ENCODE peak calls at places on chromosomes 11 and 22, in five cellular contexts. Q is heart right ventricle; J is activated CD4-positive, alpha-beta T cell treated with anti-CD3 and anti-CD28 coated beads, Interleukin-2, amount 10 ng/mL, durations not matched to agents 7 days and 5 days; X is IMR-90; A is activated naive CD4-positive, alpha-beta T cell treated with Interleukin-2 at 50 U/mL for 16 hours. Y is an unnamed sample.

GRCh38 chr22:50605349-50606074 is 4.9 kb downstream of the MAPK8IP2 start:
- DNase-seq in Q (no peak), J (no peak), X (no peak), A (no peak), Y (no peak)

GRCh38 chr22:33722817-33723216 is 197.5 kb downstream of the LARGE1 start:
- DNase-seq in Q (no peak), J (no peak), X (no peak), A (no peak), Y (no peak)

GRCh38 chr11:65559951-65560537 is 1.9 kb upstream of the LTBP3 start:
- DNase-seq in Q (peak; percentile 55), J (no peak), X (peak; percentile 53), A (no peak), Y (no peak)

GRCh38 chr22:17810570-17811116 is 36.4 kb upstream of the BID start:
- DNase-seq in Q (no peak), J (no peak), X (no peak), A (no peak), Y (no peak)

GRCh38 chr22:30575011-30575671 is 676 bp upstream of the GAL3ST1 start:
- DNase-seq in Q (peak; percentile 9), J (no peak), X (peak; percentile 70), A (no peak), Y (peak; percentile 57)

GRCh38 chr11:74373382-74373781 is 24.9 kb downstream of the PGM2L1 start:
- DNase-seq in Q (no peak), J (no peak), X (peak; percentile 44), A (no peak), Y (no peak)

GRCh38 chr11:38948392-38948791 is 2350.4 kb upstream of the RAG2 start:
- DNase-seq in Q (no peak), J (no peak), X (no peak), A (no peak), Y (no peak)

GRCh38 chr11:85874265-85874664 is 19.1 kb downstream of the CCDC83 start:
- DNase-seq in Q (no peak), J (no peak), X (peak; percentile 62), A (no peak), Y (no peak)

GRCh38 chr11:1198766-1199688 is 23.8 kb upstream of the MUC5B start:
- DNase-seq in Q (no peak), J (no peak), X (no peak), A (no peak), Y (no peak)

GRCh38 chr11:12893787-12894672 is 115.1 kb upstream of the RASSF10 start:
- DNase-seq in Q (peak; percentile 66), J (peak; percentile 69), X (peak; percentile 52), A (peak; percentile 40), Y (peak; percentile 85)

GRCh38 chr22:47188337-47189055 is 426.0 kb downstream of the TBC1D22A start:
- DNase-seq in Q (no peak), J (no peak), X (no peak), A (no peak), Y (no peak)

GRCh38 chr11:39541945-39542351 is 1917.5 kb downstream of the LRRC4C start:
- DNase-seq in Q (no peak), J (no peak), X (no peak), A (no peak), Y (peak; percentile 0)

GRCh38 chr22:45602004-45602733 is 69.5 kb upstream of the ATXN10 start:
- DNase-seq in Q (no peak), J (no peak), X (no peak), A (no peak), Y (peak; percentile 23)

GRCh38 chr22:27985323-27986275 is 66.5 kb upstream of the PITPNB start:
- DNase-seq in Q (no peak), J (no peak), X (no peak), A (no peak), Y (no peak)

GRCh38 chr22:49956418-49956770 is 4.2 kb upstream of the PIM3 start:
- DNase-seq in Q (no peak), J (no peak), X (no peak), A (no peak), Y (no peak)

GRCh38 chr22:29661355-29661754 is 57.9 kb downstream of the NF2 start:
- DNase-seq in Q (no peak), J (no peak), X (peak; percentile 58), A (no peak), Y (no peak)

GRCh38 chr22:27537481-27537891 is 264.1 kb downstream of the MN1 start:
- DNase-seq in Q (peak; percentile 19), J (no peak), X (no peak), A (no peak), Y (no peak)

GRCh38 chr22:45975266-45976161 is 1.4 kb downstream of the WNT7B start:
- DNase-seq in Q (no peak), J (no peak), X (no peak), A (no peak), Y (peak; percentile 78)

GRCh38 chr11:115699733-115700132 is 195.5 kb upstream of the CADM1 start:
- DNase-seq in Q (peak; percentile 54), J (no peak), X (peak; percentile 80), A (no peak), Y (no peak)

GRCh38 chr11:32826113-32826512 is 3.6 kb upstream of the PRRG4 start:
- DNase-seq in Q (no peak), J (no peak), X (no peak), A (no peak), Y (no peak)

GRCh38 chr11:9090488-9091043 is 833 bp downstream of the SCUBE2 start:
- DNase-seq in Q (no peak), J (no peak), X (no peak), A (no peak), Y (peak; percentile 21)

GRCh38 chr11:108635106-108635505 is 29.8 kb upstream of the DDX10 start:
- DNase-seq in Q (no peak), J (no peak), X (peak; percentile 16), A (no peak), Y (no peak)

GRCh38 chr11:69217276-69218105 is 61.8 kb downstream of the SMIM38 start:
- DNase-seq in Q (no peak), J (no peak), X (no peak), A (no peak), Y (no peak)

GRCh38 chr11:77198440-77198849 is 70.4 kb downstream of the MYO7A start:
- DNase-seq in Q (no peak), J (peak; percentile 12), X (peak; percentile 10), A (no peak), Y (peak; percentile 87)

GRCh38 chr11:84671325-84672019 is 955.7 kb downstream of the DLG2 start:
- DNase-seq in Q (no peak), J (no peak), X (no peak), A (no peak), Y (no peak)

GRCh38 chr11:26510756-26511155 is 61.3 kb downstream of the MUC15 start:
- DNase-seq in Q (no peak), J (no peak), X (no peak), A (no peak), Y (no peak)

GRCh38 chr11:123549901-123550619 is 104.4 kb downstream of the SCN3B start:
- DNase-seq in Q (no peak), J (no peak), X (peak; percentile 51), A (no peak), Y (no peak)

GRCh38 chr22:46549565-46549840 is 12.1 kb upstream of the CELSR1 start:
- DNase-seq in Q (no peak), J (no peak), X (no peak), A (no peak), Y (no peak)

GRCh38 chr11:65571940-65572339 is 398 bp upstream of the FAM89B start:
- DNase-seq in Q (no peak), J (no peak), X (peak; percentile 44), A (no peak), Y (peak; percentile 87)

GRCh38 chr11:18245396-18245795 is 3.1 kb downstream of the SAA2 start:
- DNase-seq in Q (no peak), J (no peak), X (no peak), A (no peak), Y (no peak)

GRCh38 chr22:29079218-29079901 is 6.5 kb downstream of the KREMEN1 start:
- DNase-seq in Q (no peak), J (no peak), X (no peak), A (no peak), Y (no peak)

GRCh38 chr22:29230916-29231875 is 25.5 kb downstream of the EMID1 start:
- DNase-seq in Q (no peak), J (no peak), X (no peak), A (no peak), Y (no peak)

GRCh38 chr11:33704240-33705002 is 3.8 kb upstream of the C11orf91 start:
- DNase-seq in Q (no peak), J (no peak), X (no peak), A (no peak), Y (no peak)

GRCh38 chr11:61688368-61689163 is 8.4 kb downstream of the DAGLA start:
- DNase-seq in Q (peak; percentile 69), J (no peak), X (no peak), A (no peak), Y (no peak)

GRCh38 chr11:47051217-47051616 is 114.7 kb downstream of the CSTPP1 start:
- DNase-seq in Q (no peak), J (no peak), X (peak; percentile 51), A (no peak), Y (no peak)

GRCh38 chr11:37504066-37504611 is 906.1 kb upstream of the RAG2 start:
- DNase-seq in Q (no peak), J (no peak), X (peak; percentile 90), A (no peak), Y (peak; percentile 0)

GRCh38 chr22:23698094-23698493 is 7.3 kb downstream of the RGL4 start:
- DNase-seq in Q (no peak), J (no peak), X (no peak), A (no peak), Y (no peak)

Y was measured in GM23338.